ENCODE peak calls at places on chromosomes 13 and 19, in seven cellular contexts. V, O, U, S, H, P and L are unnamed samples.

GRCh38 chr19:14150041-14150769 is 13.8 kb upstream of the ASF1B start:
- DNase-seq in S (no peak), H (no peak), U (no peak), P (no peak), V (no peak), O (no peak), L (no peak)

GRCh38 chr13:35744566-35745203 is 268.2 kb upstream of the MAB21L1 start:
- DNase-seq in H (no peak), V (no peak), O (no peak), U (no peak), P (no peak), S (no peak), L (peak; percentile 61)

GRCh38 chr19:35642312-35642711 is 767 bp downstream of the ETV2 start:
- DNase-seq in P (no peak), H (no peak), S (no peak), V (no peak), O (no peak), U (no peak), L (no peak)

GRCh38 chr19:2561895-2562294 is 86.0 kb downstream of the GADD45B start:
- DNase-seq in V (no peak), H (peak; percentile 72), S (peak; percentile 89), P (peak; percentile 74), O (no peak), U (peak; percentile 37), L (no peak)

GRCh38 chr13:87677334-87678234 is 6.4 kb downstream of the SLITRK5 start:
- DNase-seq in V (peak; percentile 52), H (no peak), P (no peak), O (no peak), S (peak; percentile 5), U (no peak), L (no peak)

GRCh38 chr13:102402292-102402691 is 444 bp upstream of the FGF14 start:
- DNase-seq in O (no peak), S (peak; percentile 68), V (no peak), P (peak; percentile 50), H (peak; percentile 20), U (peak; percentile 48), L (peak; percentile 41)

GRCh38 chr13:27101289-27101688 is 70.3 kb downstream of the USP12 start:
- DNase-seq in O (no peak), U (no peak), S (no peak), P (no peak), H (no peak), V (no peak), L (no peak)

GRCh38 chr13:20824762-20825161 is 51.0 kb upstream of the EEF1AKMT1 start:
- DNase-seq in O (no peak), P (no peak), H (no peak), V (no peak), U (no peak), S (no peak), L (peak; percentile 39)

GRCh38 chr19:15260939-15261338 is 28.7 kb upstream of the EPHX3 start:
- DNase-seq in H (no peak), P (no peak), S (no peak), U (peak; percentile 37), V (no peak), O (no peak), L (peak; percentile 31)

GRCh38 chr13:39040206-39040605 is 1.9 kb downstream of the NHLRC3 start:
- DNase-seq in U (no peak), V (no peak), O (no peak), H (no peak), P (no peak), S (no peak), L (peak; percentile 16)

GRCh38 chr19:35299523-35300339 is 7.8 kb downstream of the MAG start:
- DNase-seq in U (no peak), O (no peak), V (no peak), S (no peak), P (no peak), H (no peak), L (no peak)

GRCh38 chr19:9709305-9709704 is 34.4 kb upstream of the ZNF562 start:
- DNase-seq in V (no peak), U (no peak), P (no peak), O (no peak), H (no peak), S (no peak), L (no peak)

GRCh38 chr13:97018029-97018819 is 23.9 kb upstream of the OXGR1 start:
- DNase-seq in H (peak; percentile 5), V (peak; percentile 15), O (peak; percentile 35), P (peak; percentile 12), S (peak; percentile 56), U (no peak), L (peak; percentile 83)

GRCh38 chr13:52750713-52751112 is 11.1 kb upstream of the CNMD start:
- DNase-seq in P (no peak), O (no peak), H (no peak), S (no peak), U (no peak), V (no peak), L (no peak)

GRCh38 chr13:51494151-51494550 is 41.3 kb upstream of the INTS6 start:
- DNase-seq in P (no peak), U (no peak), S (no peak), V (no peak), O (no peak), H (no peak), L (peak; percentile 67)

GRCh38 chr19:7789447-7789846 is 26.4 kb downstream of the CLEC4M start:
- DNase-seq in O (peak; percentile 39), V (no peak), H (no peak), P (no peak), U (no peak), S (peak; percentile 33), L (no peak)

GRCh38 chr13:44848956-44849748 is 140.1 kb downstream of the NUFIP1 start:
- DNase-seq in H (no peak), P (no peak), V (no peak), O (no peak), U (no peak), S (no peak), L (peak; percentile 42)

GRCh38 chr19:41076286-41076685 is 12.0 kb upstream of the CYP2A13 start:
- DNase-seq in H (no peak), S (no peak), V (no peak), P (no peak), O (no peak), U (no peak), L (no peak)

GRCh38 chr13:40518481-40518882 is 148.0 kb downstream of the FOXO1 start:
- DNase-seq in O (no peak), S (peak; percentile 92), H (peak; percentile 55), U (no peak), V (no peak), P (peak; percentile 76), L (no peak)

GRCh38 chr13:98922306-98922705 is 55.6 kb downstream of the DOCK9 start:
- DNase-seq in S (no peak), P (no peak), U (no peak), H (no peak), V (no peak), O (no peak), L (peak; percentile 34)

GRCh38 chr19:42216653-42217521 is 590 bp downstream of the DEDD2 start:
- DNase-seq in S (peak; percentile 44), O (peak; percentile 60), U (peak; percentile 64), V (no peak), P (peak; percentile 53), H (peak; percentile 13), L (peak; percentile 52)

GRCh38 chr13:53201454-53202225 is 173.0 kb downstream of the OLFM4 start:
- DNase-seq in P (no peak), S (peak; percentile 4), U (peak; percentile 57), O (peak; percentile 19), H (no peak), V (no peak), L (peak; percentile 1)

GRCh38 chr13:100213576-100213975 is 124.7 kb downstream of the PCCA start:
- DNase-seq in S (no peak), P (no peak), V (no peak), H (no peak), U (no peak), O (no peak), L (peak; percentile 75)

GRCh38 chr19:14979498-14980255 is at the start of gene SLC1A6:
- DNase-seq in H (no peak), U (no peak), V (no peak), O (no peak), P (no peak), S (no peak), L (no peak)

GRCh38 chr19:35332817-35333216 is 3.8 kb downstream of the CD22 start:
- DNase-seq in O (no peak), V (no peak), S (peak; percentile 72), U (peak; percentile 16), H (no peak), P (peak; percentile 55), L (no peak)

GRCh38 chr13:37656247-37656940 is 57.8 kb upstream of the POSTN start:
- DNase-seq in H (no peak), P (no peak), V (no peak), O (no peak), S (no peak), U (no peak), L (peak; percentile 97)

GRCh38 chr13:48749699-48750473 is 96.2 kb downstream of the CYSLTR2 start:
- DNase-seq in H (peak; percentile 68), U (peak; percentile 87), P (peak; percentile 86), O (peak; percentile 71), S (peak; percentile 71), V (no peak), L (peak; percentile 99)

GRCh38 chr19:46902402-46902766 is 41.6 kb downstream of the ARHGAP35 start:
- DNase-seq in H (no peak), O (no peak), U (no peak), V (no peak), S (no peak), P (no peak), L (no peak)

GRCh38 chr19:30446844-30447243 is 74.7 kb downstream of the ZNF536 start:
- DNase-seq in V (no peak), P (no peak), H (no peak), O (no peak), U (no peak), S (no peak), L (no peak)

GRCh38 chr13:113656831-113657671 is 947 bp downstream of the ATP4B start:
- DNase-seq in U (peak; percentile 34), P (no peak), H (no peak), S (peak; percentile 3), O (no peak), V (no peak), L (no peak)

GRCh38 chr13:41682001-41682400 is 224.7 kb downstream of the RGCC start:
- DNase-seq in S (no peak), P (no peak), H (no peak), V (no peak), O (no peak), U (no peak), L (no peak)

GRCh38 chr19:3359850-3360493 is 6.4 kb upstream of the NFIC start:
- DNase-seq in V (no peak), H (no peak), S (peak; percentile 18), U (no peak), O (no peak), P (peak; percentile 50), L (peak; percentile 47)

GRCh38 chr13:113901231-113901630 is 37.4 kb upstream of the GAS6 start:
- DNase-seq in U (no peak), V (no peak), P (no peak), S (no peak), O (peak; percentile 10), H (no peak), L (no peak)

GRCh38 chr13:91313103-91313502 is 34.4 kb upstream of the MIR17HG start:
- DNase-seq in V (no peak), S (peak; percentile 40), U (no peak), H (no peak), O (no peak), P (peak; percentile 15), L (peak; percentile 36)

GRCh38 chr13:30257433-30258099 is 49.8 kb downstream of the KATNAL1 start:
- DNase-seq in P (no peak), U (peak; percentile 40), V (no peak), H (no peak), S (no peak), O (no peak), L (peak; percentile 56)